ENCODE peak calls at places on chromosomes 1 and 21, in four cellular contexts. C is transverse colon, F is adrenal gland, D is heart left ventricle. L is an unnamed sample.
A peak's percentile ranks its signal among the peaks of the same experiment; 100 is the strongest.

GRCh38 chr1:112788561-112788960 is 73.4 kb upstream of the PPM1J start:
- DNase-seq in C (no peak), F (no peak), D (no peak), L (no peak)

GRCh38 chr1:158611916-158612315 is 6.8 kb downstream of the OR10Z1 start:
- DNase-seq in C (no peak), F (no peak), D (no peak), L (no peak)

GRCh38 chr1:10856863-10857598 is 60.6 kb upstream of the CASZ1 start:
- DNase-seq in C (no peak), F (no peak), D (no peak), L (no peak)

GRCh38 chr1:183889095-183889494 is 84.2 kb downstream of the RGL1 start:
- DNase-seq in C (no peak), F (no peak), D (no peak), L (no peak)

GRCh38 chr1:176205322-176205914 is 1.7 kb downstream of the COP1 start:
- DNase-seq in C (no peak), F (no peak), D (no peak), L (no peak)

GRCh38 chr1:202254454-202255252 is 61.1 kb downstream of the LGR6 start:
- DNase-seq in C (no peak), F (no peak), D (no peak), L (peak; percentile 34)

GRCh38 chr1:234321211-234321610 is 52.0 kb upstream of the COA6 start:
- DNase-seq in C (no peak), F (no peak), D (no peak), L (no peak)

GRCh38 chr1:161061419-161061818 is 8.3 kb downstream of the ARHGAP30 start:
- DNase-seq in C (no peak), F (no peak), D (no peak), L (no peak)

GRCh38 chr1:8970870-8971337 is 25.2 kb downstream of the CA6 start:
- DNase-seq in C (no peak), F (no peak), D (no peak), L (no peak)

GRCh38 chr21:45838636-45839035 is 142.9 kb upstream of the COL6A1 start:
- DNase-seq in C (no peak), F (no peak), D (no peak), L (no peak)

GRCh38 chr1:63892632-63893395 is 119.0 kb downstream of the ROR1 start:
- DNase-seq in C (peak; percentile 26), F (no peak), D (no peak), L (peak; percentile 78)

GRCh38 chr1:7478142-7478796 is 292.8 kb upstream of the VAMP3 start:
- DNase-seq in C (no peak), F (no peak), D (no peak), L (no peak)

GRCh38 chr1:245105815-245106410 is 48.9 kb upstream of the KIF26B start:
- DNase-seq in C (no peak), F (no peak), D (no peak), L (no peak)

GRCh38 chr1:163912491-163912890 is 590.7 kb downstream of the NUF2 start:
- DNase-seq in C (no peak), F (no peak), D (no peak), L (no peak)

GRCh38 chr1:25356848-25357247 is 18.7 kb downstream of the TMEM50A start:
- DNase-seq in C (no peak), F (no peak), D (no peak), L (no peak)

GRCh38 chr1:226497991-226498689 is 50.4 kb upstream of the STUM start:
- DNase-seq in C (no peak), F (no peak), D (no peak), L (no peak)

GRCh38 chr1:210252621-210253041 is 20.0 kb downstream of the SERTAD4 start:
- DNase-seq in C (peak; percentile 76), F (no peak), D (peak; percentile 74), L (peak; percentile 58)

GRCh38 chr1:184789899-184790298 is 35.2 kb upstream of the EDEM3 start:
- DNase-seq in C (no peak), F (no peak), D (no peak), L (no peak)

GRCh38 chr21:43927591-43928229 is 62.7 kb downstream of the AGPAT3 start:
- DNase-seq in C (no peak), F (no peak), D (no peak), L (no peak)

GRCh38 chr1:240768979-240769378 is 157.0 kb upstream of the GREM2 start:
- DNase-seq in C (no peak), F (no peak), D (no peak), L (no peak)

GRCh38 chr1:225987491-225988316 is 11.4 kb downstream of the SDE2 start:
- DNase-seq in C (no peak), F (no peak), D (no peak), L (no peak)

GRCh38 chr1:97192872-97193572 is 471.4 kb downstream of the PTBP2 start:
- DNase-seq in C (no peak), F (no peak), D (no peak), L (peak; percentile 67)

GRCh38 chr1:160400646-160401486 is 502 bp downstream of the VANGL2 start:
- DNase-seq in C (peak; percentile 24), F (no peak), D (no peak), L (no peak)

GRCh38 chr1:221868894-221869293 is 127.0 kb upstream of the DUSP10 start:
- DNase-seq in C (no peak), F (no peak), D (no peak), L (no peak)

GRCh38 chr1:110872745-110873435 is at the start of gene CD53:
- DNase-seq in C (peak; percentile 37), F (no peak), D (no peak), L (peak; percentile 85)

GRCh38 chr1:87052400-87052799 is 138.0 kb downstream of the HS2ST1 start:
- DNase-seq in C (no peak), F (no peak), D (no peak), L (no peak)

GRCh38 chr1:71737768-71738167 is 544.6 kb downstream of the NEGR1 start:
- DNase-seq in C (no peak), F (no peak), D (no peak), L (no peak)

GRCh38 chr1:103187673-103188072 is 79.4 kb upstream of the COL11A1 start:
- DNase-seq in C (no peak), F (no peak), D (no peak), L (no peak)

DNA sequence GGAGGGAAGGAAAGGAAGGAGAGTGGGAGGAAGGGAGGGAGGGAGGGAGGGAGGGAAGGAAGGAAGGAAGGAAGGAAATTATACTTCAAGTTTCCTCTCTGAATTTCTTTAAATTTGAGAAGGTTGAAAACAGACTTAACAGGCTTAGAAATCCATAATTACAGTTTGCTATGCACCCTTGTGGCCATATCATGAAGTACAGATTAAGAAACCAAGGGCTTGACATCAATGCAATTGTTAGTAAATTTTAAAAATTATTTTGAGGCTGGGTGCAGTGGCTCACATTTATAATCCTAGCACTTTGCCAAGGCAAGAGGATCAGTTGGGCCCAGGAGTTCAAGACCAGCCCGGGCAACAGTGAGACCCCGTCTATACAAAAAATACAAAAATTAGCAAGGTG is 14.4 kb downstream of the ANP32E start:
- DNase-seq in C (no peak), F (no peak), D (no peak), L (no peak)
- TF ChIP-seq CTCF in C (peak; percentile 29), F (peak; percentile 26), D (peak; percentile 49), L (peak; percentile 51)

GRCh38 chr21:29854795-29855194 is 85.0 kb downstream of the GRIK1 start:
- DNase-seq in C (no peak), F (no peak), D (no peak), L (no peak)

GRCh38 chr21:29849735-29850176 is 90.0 kb downstream of the GRIK1 start:
- DNase-seq in C (peak; percentile 22), F (peak; percentile 47), D (no peak), L (no peak)

DNA sequence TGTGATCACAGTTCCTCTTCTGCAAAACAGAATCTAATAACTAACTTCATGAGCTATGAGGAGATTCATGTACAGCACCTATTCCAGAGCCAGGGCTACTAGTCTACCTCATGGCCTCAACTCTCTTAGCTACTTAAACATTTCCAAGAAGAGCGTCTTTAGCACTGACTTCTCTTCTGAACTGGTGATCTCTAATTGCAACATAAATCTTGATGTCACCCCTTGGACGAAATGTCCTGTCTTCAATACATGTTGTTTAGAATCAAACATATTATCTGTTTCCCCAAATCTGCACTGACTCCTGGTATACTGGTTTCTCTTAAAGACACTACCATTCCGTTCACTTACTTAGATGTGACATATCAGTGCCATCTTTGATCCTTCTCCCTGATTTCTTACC is 88.2 kb downstream of the GRIK1 start:
- DNase-seq in C (no peak), F (no peak), D (no peak), L (no peak)
- H3K4me1 ChIP-seq in C (no peaks in the 10 kb centered on the region), F (no peaks in the 10 kb centered on the region), D (no peaks in the 10 kb centered on the region), L (no peaks in the 10 kb centered on the region)

DNA sequence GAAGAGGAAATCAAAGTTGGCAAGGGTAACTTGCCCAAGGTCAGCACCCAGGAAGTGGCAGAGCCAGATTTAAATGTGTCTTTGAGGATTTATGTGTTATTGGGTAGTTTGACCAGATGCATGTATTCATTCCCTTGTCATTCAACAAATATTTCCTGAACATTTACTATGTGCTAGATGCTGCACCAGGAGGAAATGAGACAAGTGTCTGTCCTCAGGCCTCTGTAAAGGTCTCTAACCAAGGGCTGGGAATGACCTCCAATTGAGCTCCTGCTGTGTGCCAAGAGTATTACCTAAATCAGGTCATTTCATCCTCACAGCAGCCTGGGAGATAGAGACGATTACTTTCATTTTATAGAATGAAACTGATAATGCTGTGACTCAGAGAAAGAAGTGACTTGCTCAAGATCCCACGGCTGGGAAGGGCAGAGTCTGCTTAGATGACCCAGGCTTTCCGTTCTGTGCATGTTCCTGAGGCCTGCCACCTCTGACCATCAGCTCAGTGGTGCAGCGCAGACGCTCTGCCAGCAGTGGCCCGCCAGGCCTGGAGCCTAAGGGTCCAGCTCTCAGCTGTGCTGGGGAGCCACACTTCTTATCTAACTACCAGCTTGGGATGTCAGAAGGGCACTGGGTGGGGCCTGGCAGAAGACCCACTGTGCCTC is 3.5 kb upstream of the TTC22 start:
- DNase-seq in C (peak; percentile 44), F (no peak), D (no peak), L (no peak)
- TF ChIP-seq POLR2A in C (no peak), F (no peak), D (no peak), L (no peak)

DNA sequence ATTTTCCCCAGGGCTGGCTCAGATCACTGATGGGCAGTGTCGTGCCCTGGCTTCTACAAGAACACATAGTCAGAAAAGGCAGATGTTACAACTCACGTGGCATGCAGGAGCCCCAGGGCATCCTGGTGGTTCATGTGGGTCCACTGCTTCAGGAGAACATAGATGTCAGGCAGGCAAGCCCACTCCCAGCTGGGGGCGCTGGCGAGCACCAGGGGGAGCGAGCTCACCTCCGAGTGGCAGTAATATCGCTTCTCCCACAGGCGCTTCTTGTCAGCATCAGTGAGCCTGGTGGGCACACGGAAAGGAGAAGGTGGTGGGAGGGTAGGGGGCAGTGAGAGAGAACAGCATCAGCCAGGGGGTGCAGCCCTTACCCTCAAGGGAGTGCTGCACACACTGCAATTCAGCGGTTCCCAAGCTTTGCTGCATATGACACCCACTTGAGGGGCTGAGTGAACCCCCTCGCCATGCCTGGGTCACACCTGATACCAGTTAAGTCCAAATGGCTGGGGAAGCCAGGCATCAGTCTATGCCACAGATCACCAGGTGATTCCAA is 34.3 kb upstream of the PPP1R15B start:
- DNase-seq in C (peak; percentile 73), F (no peak), D (no peak), L (no peak)
- TF ChIP-seq CTCF in C (no peak), F (no peak), D (no peak), L (no peak)

GRCh38 chr1:30525631-30525979 is 197.8 kb downstream of the MATN1 start:
- DNase-seq in C (no peak), F (no peak), D (no peak), L (no peak)

GRCh38 chr1:30524840-30525617 is 198.4 kb downstream of the MATN1 start:
- DNase-seq in C (no peak), F (no peak), D (no peak), L (no peak)

GRCh38 chr1:30526652-30527345 is 196.6 kb downstream of the MATN1 start:
- DNase-seq in C (no peak), F (no peak), D (no peak), L (no peak)

GRCh38 chr1:30527511-30528140 is 195.8 kb downstream of the MATN1 start:
- DNase-seq in C (no peak), F (peak; percentile 82), D (no peak), L (no peak)

GRCh38 chr1:30525980-30526651 is 197.3 kb downstream of the MATN1 start:
- DNase-seq in C (no peak), F (peak; percentile 67), D (no peak), L (no peak)
- H3K4me1 ChIP-seq in C (no peaks in the 10 kb centered on the region), F (peaks cover 17% of the 10 kb centered on the region), D (peaks cover 53% of the 10 kb centered on the region), L (no peaks in the 10 kb centered on the region)